ENCODE peak calls at places on chromosome 10, in nine cellular contexts. P, N, I, O, J, U, Q, W and T are unnamed samples.

GRCh38 chr10:17599089-17599488 is 18.1 kb downstream of the HACD1 start:
- DNase-seq in P (peak; percentile 11), N (no peak), I (peak; percentile 40), O (peak; percentile 60), J (no peak), U (peak; percentile 40), Q (peak; percentile 9), W (no peak), T (peak; percentile 33)

GRCh38 chr10:89648074-89648473 is 3.0 kb upstream of the PANK1 start:
- DNase-seq in P (no peak), N (no peak), I (no peak), O (no peak), J (no peak), U (no peak), Q (no peak), W (peak; percentile 30), T (no peak)

GRCh38 chr10:116707981-116708380 is 34.4 kb downstream of the HSPA12A start:
- DNase-seq in P (no peak), N (no peak), I (no peak), O (no peak), J (no peak), U (no peak), Q (no peak), W (no peak), T (no peak)

GRCh38 chr10:24603333-24603732 is 120.4 kb downstream of the ARHGAP21 start:
- DNase-seq in P (no peak), N (peak; percentile 29), I (peak; percentile 66), O (peak; percentile 75), J (no peak), U (peak; percentile 19), Q (peak; percentile 74), W (no peak), T (no peak)

GRCh38 chr10:127155221-127155620 is 41.2 kb downstream of the INSYN2A start:
- DNase-seq in P (no peak), N (no peak), I (no peak), O (peak; percentile 92), J (no peak), U (no peak), Q (no peak), W (no peak), T (no peak)

GRCh38 chr10:119078422-119079179 is 2.0 kb downstream of the EIF3A start:
- DNase-seq in P (no peak), N (no peak), I (no peak), O (no peak), J (no peak), U (no peak), Q (no peak), W (no peak), T (peak; percentile 21)

GRCh38 chr10:6204063-6204340 is 1.3 kb downstream of the PFKFB3 start:
- DNase-seq in P (no peak), N (no peak), I (peak; percentile 70), O (no peak), J (no peak), U (no peak), Q (no peak), W (peak; percentile 52), T (peak; percentile 17)

GRCh38 chr10:52644678-52645434 is 127.7 kb downstream of the MBL2 start:
- DNase-seq in P (peak; percentile 65), N (peak; percentile 35), I (peak; percentile 63), O (peak; percentile 67), J (peak; percentile 31), U (peak; percentile 54), Q (peak; percentile 49), W (peak; percentile 39), T (peak; percentile 41)

GRCh38 chr10:132554991-132555647 is 17.5 kb downstream of the INPP5A start:
- DNase-seq in P (no peak), N (no peak), I (no peak), O (no peak), J (no peak), U (no peak), Q (no peak), W (no peak), T (peak; percentile 31)

GRCh38 chr10:63110940-63111339 is 22.2 kb upstream of the NRBF2 start:
- DNase-seq in P (no peak), N (no peak), I (no peak), O (no peak), J (no peak), U (no peak), Q (no peak), W (no peak), T (no peak)

GRCh38 chr10:123855013-123855684 is 36.5 kb downstream of the CPXM2 start:
- DNase-seq in P (no peak), N (no peak), I (no peak), O (no peak), J (no peak), U (no peak), Q (no peak), W (no peak), T (no peak)

GRCh38 chr10:7409732-7410168 is 1.1 kb downstream of the SFMBT2 start:
- DNase-seq in P (peak; percentile 17), N (no peak), I (no peak), O (no peak), J (peak; percentile 49), U (peak; percentile 21), Q (no peak), W (no peak), T (peak; percentile 44)

GRCh38 chr10:69237528-69238159 is 17.5 kb downstream of the HKDC1 start:
- DNase-seq in P (peak; percentile 87), N (peak; percentile 61), I (peak; percentile 76), O (peak; percentile 90), J (peak; percentile 72), U (peak; percentile 66), Q (peak; percentile 55), W (peak; percentile 89), T (peak; percentile 79)

GRCh38 chr10:71865561-71866041 is 14.6 kb upstream of the PSAP start:
- DNase-seq in P (no peak), N (no peak), I (no peak), O (no peak), J (no peak), U (peak; percentile 30), Q (no peak), W (no peak), T (no peak)

GRCh38 chr10:70599791-70600190 is 2.8 kb downstream of the PRF1 start:
- DNase-seq in P (no peak), N (no peak), I (no peak), O (no peak), J (no peak), U (no peak), Q (no peak), W (no peak), T (no peak)

GRCh38 chr10:43408331-43408709 is 666 bp downstream of the HNRNPF start:
- DNase-seq in P (no peak), N (no peak), I (no peak), O (no peak), J (no peak), U (no peak), Q (no peak), W (no peak), T (no peak)

GRCh38 chr10:43409385-43410109 is 561 bp upstream of the HNRNPF start:
- DNase-seq in P (no peak), N (no peak), I (no peak), O (peak; percentile 45), J (peak; percentile 55), U (peak; percentile 59), Q (no peak), W (no peak), T (peak; percentile 75)

GRCh38 chr10:43407148-43407575 is 1.8 kb downstream of the HNRNPF start:
- DNase-seq in P (peak; percentile 80), N (peak; percentile 44), I (peak; percentile 44), O (peak; percentile 44), J (peak; percentile 69), U (peak; percentile 31), Q (no peak), W (peak; percentile 58), T (peak; percentile 74)

GRCh38 chr10:43408710-43409384 is at the start of gene HNRNPF:
- DNase-seq in P (peak; percentile 98), N (peak; percentile 97), I (peak; percentile 97), O (peak; percentile 96), J (peak; percentile 96), U (peak; percentile 97), Q (peak; percentile 83), W (peak; percentile 95), T (peak; percentile 97)

GRCh38 chr10:43407576-43408330 is 1.2 kb downstream of the HNRNPF start:
- DNase-seq in P (peak; percentile 97), N (peak; percentile 86), I (peak; percentile 94), O (peak; percentile 93), J (peak; percentile 94), U (peak; percentile 94), Q (peak; percentile 81), W (peak; percentile 89), T (peak; percentile 95)
- TF ChIP-seq CTCF in P (peak; percentile 28), N (peak; percentile 9), I (peak; percentile 27), O (peak; percentile 67), J (peak; percentile 40), U (peak; percentile 27), Q (peak; percentile 59), W (peak; percentile 8), T (peak; percentile 46)

GRCh38 chr10:128211953-128212727 is 85.9 kb upstream of the MKI67 start:
- DNase-seq in P (peak; percentile 94), N (peak; percentile 60), I (peak; percentile 69), O (peak; percentile 60), J (peak; percentile 95), U (peak; percentile 79), Q (peak; percentile 55), W (peak; percentile 86), T (peak; percentile 84)
- H3K4me3 ChIP-seq in P (no peak overlapping the region), N (no peak overlapping the region), I (no peak overlapping the region), O (no peak overlapping the region), J (peak overlapping the region; percentile 38), U (peak overlapping the region; percentile 18), Q (no peak overlapping the region), W (no peak overlapping the region), T (no peak overlapping the region)

GRCh38 chr10:102117391-102118159 is 2.6 kb downstream of the LDB1 start:
- DNase-seq in P (peak; percentile 93), N (peak; percentile 56), I (peak; percentile 68), O (peak; percentile 74), J (no peak), U (peak; percentile 53), Q (peak; percentile 56), W (peak; percentile 83), T (peak; percentile 56)
- TF ChIP-seq CTCF in P (peak; percentile 41), N (no peak), I (peak; percentile 28), O (peak; percentile 15), J (no peak), U (no peak), Q (peak; percentile 15), W (no peak), T (no peak)

DNA sequence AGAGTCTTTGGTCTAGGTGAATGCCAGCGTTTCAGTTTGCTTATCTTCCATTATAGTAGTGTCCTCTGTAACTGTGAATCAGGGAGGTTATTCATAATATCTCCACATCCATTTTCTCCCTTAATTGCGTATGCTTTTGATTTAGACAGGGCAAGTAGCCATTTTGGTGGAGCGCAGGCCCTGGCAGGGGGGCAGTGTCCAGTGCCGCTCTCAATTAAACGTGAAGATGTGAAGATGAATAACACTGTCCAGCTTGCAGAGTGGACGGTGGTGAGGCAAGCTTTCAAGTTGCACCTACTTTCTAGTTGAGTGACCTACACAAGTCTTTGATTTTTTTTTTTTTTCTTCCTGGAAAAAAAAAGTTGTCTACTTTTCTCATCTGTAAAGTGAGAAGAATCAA is 4.5 kb downstream of the TSPAN14 start:
- DNase-seq in P (no peak), N (no peak), I (no peak), O (no peak), J (no peak), U (no peak), Q (no peak), W (no peak), T (no peak)
- H3K4me3 ChIP-seq in P (no peak overlapping the region), N (no peak overlapping the region), I (peak overlapping the region; percentile 9), O (no peak overlapping the region), J (no peak overlapping the region), U (peak overlapping the region; percentile 12), Q (no peak overlapping the region), W (no peak overlapping the region), T (no peak overlapping the region)